ENCODE peak calls at places on chromosomes 3 and 15, in seven cellular contexts. W is body of pancreas, R is testis, J is A549, C is NB4, S is HepG2, F is breast epithelium. X is an unnamed sample.

GRCh38 chr15:71275566-71276354 is 160.5 kb downstream of the THSD4 start:
- DNase-seq in W (no peak), R (no peak), J (no peak), C (no peak), S (no peak), F (no peak), X (no peak)

GRCh38 chr3:188700497-188700896 is 471.3 kb upstream of the TPRG1 start:
- DNase-seq in W (no peak), R (no peak), J (no peak), C (no peak), S (no peak), F (no peak), X (no peak)

GRCh38 chr15:66703540-66703941 is 1.5 kb downstream of the SMAD6 start:
- DNase-seq in W (peak), R (peak), J (no peak), C (peak), S (no peak), F (no peak), X (peak)

GRCh38 chr15:101554115-101554915 is 64.8 kb upstream of the PCSK6 start:
- DNase-seq in W (no peak), R (no peak), J (no peak), C (no peak), S (no peak), F (no peak), X (no peak)

GRCh38 chr3:133942761-133943535 is 47.3 kb upstream of the RAB6B start:
- DNase-seq in W (no peak), R (no peak), J (no peak), C (no peak), S (no peak), F (no peak), X (no peak)

GRCh38 chr15:64635486-64635815 is 139.9 kb downstream of the RBPMS2 start:
- DNase-seq in W (peak), R (peak), J (no peak), C (peak), S (peak), F (no peak), X (peak)

GRCh38 chr15:68678746-68679145 is 100.0 kb downstream of the CORO2B start:
- DNase-seq in W (no peak), R (no peak), J (no peak), C (no peak), S (no peak), F (no peak), X (no peak)

GRCh38 chr15:78072080-78072892 is 5.2 kb downstream of the TBC1D2B start:
- DNase-seq in W (no peak), R (peak), J (no peak), C (peak), S (peak), F (no peak), X (peak)

GRCh38 chr3:182294256-182294655 is 499.0 kb upstream of the ATP11B start:
- DNase-seq in W (no peak), R (no peak), J (no peak), C (no peak), S (no peak), F (no peak), X (no peak)

GRCh38 chr3:61638721-61639120 is 77.3 kb downstream of the PTPRG start:
- DNase-seq in W (no peak), R (no peak), J (no peak), C (no peak), S (no peak), F (no peak), X (no peak)

GRCh38 chr3:174541708-174542107 is 317.4 kb upstream of the NAALADL2 start:
- DNase-seq in W (no peak), R (no peak), J (no peak), C (no peak), S (no peak), F (no peak), X (no peak)

GRCh38 chr3:180912304-180913226 is at the start of gene FXR1:
- DNase-seq in W (peak), R (peak), J (peak), C (peak), S (peak), F (peak), X (peak)

GRCh38 chr3:63975705-63976104 is 47.6 kb downstream of the PSMD6 start:
- DNase-seq in W (peak), R (peak), J (no peak), C (peak), S (peak), F (no peak), X (no peak)

GRCh38 chr15:57911247-57911646 is 154.3 kb downstream of the ALDH1A2 start:
- DNase-seq in W (no peak), R (peak), J (no peak), C (no peak), S (no peak), F (no peak), X (no peak)

GRCh38 chr3:69051796-69052566 is at the start of gene TMF1:
- DNase-seq in W (peak), R (peak), J (peak), C (peak), S (peak), F (peak), X (peak)

GRCh38 chr3:5053021-5053831 is 68.9 kb upstream of the ARL8B start:
- DNase-seq in W (peak), R (no peak), J (no peak), C (peak), S (no peak), F (no peak), X (peak)

GRCh38 chr15:33089878-33090757 is 104.4 kb downstream of the FMN1 start:
- DNase-seq in W (no peak), R (no peak), J (no peak), C (no peak), S (no peak), F (no peak), X (no peak)

GRCh38 chr3:155646128-155646527 is 98.7 kb downstream of the PLCH1 start:
- DNase-seq in W (no peak), R (no peak), J (no peak), C (no peak), S (peak), F (no peak), X (no peak)

GRCh38 chr3:130517541-130517940 is 564 bp downstream of the COL6A6 start:
- DNase-seq in W (no peak), R (no peak), J (no peak), C (no peak), S (no peak), F (no peak), X (no peak)

GRCh38 chr3:48466386-48467109 is 20.0 kb downstream of the ATRIP start:
- DNase-seq in W (peak), R (no peak), J (no peak), C (peak), S (no peak), F (no peak), X (peak)
- TF ChIP-seq POLR2A in W (peak), R (no peak), J (no peak), C (no peak), S (no peak), F (no peak), X (no peak)

GRCh38 chr15:49645277-49645676 is 24.4 kb downstream of the DTWD1 start:
- DNase-seq in W (no peak), R (no peak), J (no peak), C (no peak), S (no peak), F (no peak), X (no peak)

GRCh38 chr15:49644364-49644794 is 23.5 kb downstream of the DTWD1 start:
- DNase-seq in W (no peak), R (no peak), J (no peak), C (no peak), S (no peak), F (no peak), X (no peak)

GRCh38 chr15:49646891-49647290 is 26.0 kb downstream of the DTWD1 start:
- DNase-seq in W (no peak), R (no peak), J (no peak), C (no peak), S (no peak), F (no peak), X (no peak)

GRCh38 chr15:49649987-49650386 is 29.1 kb downstream of the DTWD1 start:
- DNase-seq in W (no peak), R (no peak), J (no peak), C (no peak), S (no peak), F (no peak), X (no peak)

GRCh38 chr15:49645937-49646336 is 25.1 kb downstream of the DTWD1 start:
- DNase-seq in W (peak), R (no peak), J (no peak), C (no peak), S (peak), F (no peak), X (peak)
- TF ChIP-seq POLR2A in W (no peak), R (no peak), J (no peak), C (no peak), S (no peak), F (no peak), X (no peak)

GRCh38 chr3:129441215-129441614 is 1.2 kb downstream of the IFT122 start:
- DNase-seq in W (no peak), R (no peak), J (no peak), C (peak), S (no peak), F (no peak), X (no peak)
- TF ChIP-seq POLR2A in W (no peak), R (no peak), J (no peak), C (no peak), S (no peak), F (no peak), X (no peak)

DNA sequence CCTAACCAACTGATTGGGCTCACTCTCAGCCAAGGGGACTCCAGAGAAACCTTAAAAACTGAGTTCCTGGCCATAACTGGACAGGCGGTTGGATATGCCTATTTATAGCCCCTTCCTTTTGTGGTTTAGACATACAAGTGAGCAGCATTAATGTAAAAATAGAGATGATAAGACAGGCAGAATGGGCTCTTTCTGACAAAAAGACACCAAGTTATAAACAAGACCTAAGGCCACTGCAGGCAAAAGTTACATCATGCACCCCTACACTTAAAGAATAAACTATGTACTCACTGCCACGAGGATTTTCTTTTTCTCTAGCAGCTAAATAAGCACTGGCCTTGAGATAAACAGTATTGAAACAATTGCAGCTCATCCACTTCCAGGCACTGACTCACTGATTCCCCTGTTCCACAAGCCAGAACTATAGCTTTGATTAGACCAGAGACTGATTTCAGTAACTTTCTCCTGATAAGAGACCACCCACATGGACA is 30.1 kb downstream of the SUCNR1 start:
- DNase-seq in W (no peak), R (peak), J (no peak), C (peak), S (no peak), F (no peak), X (no peak)
- TF ChIP-seq POLR2A in W (no peak), R (no peak), J (no peak), C (no peak), S (no peak), F (no peak), X (no peak)

DNA sequence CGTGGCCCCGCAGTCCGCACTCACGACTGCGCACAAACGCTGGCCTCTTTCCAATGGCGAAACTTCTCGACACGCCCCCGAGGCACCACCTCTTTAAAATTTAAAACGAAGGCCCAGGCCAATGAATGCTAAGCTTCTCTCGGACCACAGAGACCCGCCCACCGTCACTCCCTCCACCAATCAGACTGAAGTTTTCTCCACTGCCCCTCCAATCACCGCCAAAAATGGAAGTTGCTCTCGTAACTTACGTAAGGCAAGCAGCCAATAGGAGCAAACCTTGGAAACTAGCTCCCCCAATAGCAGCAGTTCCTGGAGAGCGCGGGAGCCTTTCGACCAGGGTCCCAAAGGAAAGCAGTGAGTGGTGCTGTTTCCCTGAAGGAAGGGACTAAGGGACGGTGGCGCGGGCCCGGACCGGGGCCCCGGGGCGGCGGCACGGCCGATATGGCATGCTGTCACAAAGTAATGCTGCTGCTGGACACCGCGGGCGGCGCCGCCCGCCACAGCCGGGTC is at the start of gene TICRR:
- DNase-seq in W (peak), R (peak), J (peak), C (peak), S (peak), F (peak), X (peak)
- TF ChIP-seq POLR2A in W (no peak), R (no peak), J (peak), C (peak), S (peak), F (no peak), X (no peak)

X was measured in ovary.